ENCODE peak calls at places on chromosomes 13 and 19, in five cellular contexts. K, M, S, V and W are unnamed samples.

GRCh38 chr19:7947939-7948338 is 4.5 kb upstream of the TIMM44 start:
- DNase-seq in K (no peak), M (no peak), S (peak; percentile 22), V (no peak), W (no peak)

GRCh38 chr13:19586904-19587634 is 25.7 kb upstream of the TPTE2 start:
- DNase-seq in K (no peak), M (no peak), S (no peak), V (peak; percentile 55), W (no peak)

GRCh38 chr19:3047307-3048189 is 14.7 kb downstream of the TLE5 start:
- DNase-seq in K (peak; percentile 81), M (peak; percentile 79), S (peak; percentile 93), V (peak; percentile 90), W (peak; percentile 85)

GRCh38 chr13:114020750-114021463 is 47.0 kb upstream of the C13orf46 start:
- DNase-seq in K (no peak), M (no peak), S (no peak), V (no peak), W (no peak)

GRCh38 chr13:84208251-84208650 is 326.0 kb upstream of the SLITRK1 start:
- DNase-seq in K (no peak), M (no peak), S (no peak), V (no peak), W (no peak)

GRCh38 chr13:44165172-44165894 is 208.3 kb upstream of the SERP2 start:
- DNase-seq in K (no peak), M (no peak), S (no peak), V (no peak), W (no peak)

GRCh38 chr13:63396746-63397145 is 1981.1 kb upstream of the PCDH20 start:
- DNase-seq in K (no peak), M (no peak), S (no peak), V (no peak), W (no peak)

GRCh38 chr19:40604647-40605200 is 3.6 kb downstream of the LTBP4 start:
- DNase-seq in K (no peak), M (no peak), S (no peak), V (peak; percentile 86), W (peak; percentile 38)

GRCh38 chr13:40355126-40355719 is 311.2 kb downstream of the FOXO1 start:
- DNase-seq in K (no peak), M (no peak), S (no peak), V (no peak), W (no peak)

GRCh38 chr13:34931572-34931971 is 10.5 kb upstream of the NBEA start:
- DNase-seq in K (no peak), M (no peak), S (no peak), V (peak; percentile 84), W (no peak)

GRCh38 chr19:41064974-41065569 is 23.2 kb upstream of the CYP2A13 start:
- DNase-seq in K (no peak), M (no peak), S (peak; percentile 28), V (peak; percentile 13), W (peak; percentile 54)

GRCh38 chr19:33310606-33311325 is 8.4 kb upstream of the CEBPA start:
- DNase-seq in K (no peak), M (no peak), S (no peak), V (no peak), W (no peak)

GRCh38 chr13:48585456-48585840 is 52.6 kb upstream of the RCBTB2 start:
- DNase-seq in K (peak; percentile 43), M (no peak), S (no peak), V (peak; percentile 85), W (no peak)

GRCh38 chr19:6708346-6708745 is 12.1 kb downstream of the C3 start:
- DNase-seq in K (no peak), M (no peak), S (no peak), V (no peak), W (no peak)

GRCh38 chr13:112727581-112727980 is 37.7 kb downstream of the ATP11A start:
- DNase-seq in K (no peak), M (no peak), S (no peak), V (no peak), W (peak; percentile 30)

GRCh38 chr19:48290341-48290922 is 20.6 kb downstream of the ZNF114 start:
- DNase-seq in K (peak; percentile 51), M (peak; percentile 86), S (peak; percentile 80), V (peak; percentile 66), W (peak; percentile 89)

GRCh38 chr13:49366841-49367240 is 77.0 kb downstream of the CAB39L start:
- DNase-seq in K (no peak), M (no peak), S (no peak), V (peak; percentile 17), W (no peak)

GRCh38 chr13:110268576-110269185 is 38.3 kb downstream of the COL4A1 start:
- DNase-seq in K (no peak), M (peak; percentile 38), S (no peak), V (no peak), W (no peak)

GRCh38 chr19:34482380-34483250 is 1.1 kb downstream of the WTIP start:
- DNase-seq in K (no peak), M (peak; percentile 72), S (peak; percentile 54), V (peak; percentile 43), W (no peak)

GRCh38 chr13:51645154-51645650 is 60.9 kb downstream of the WDFY2 start:
- DNase-seq in K (no peak), M (no peak), S (peak; percentile 96), V (peak; percentile 73), W (no peak)

GRCh38 chr19:41872775-41873647 is 4.1 kb upstream of the CD79A start:
- DNase-seq in K (no peak), M (peak; percentile 92), S (peak; percentile 70), V (peak; percentile 82), W (peak; percentile 94)

GRCh38 chr19:29851769-29852521 is 40.2 kb downstream of the CCNE1 start:
- DNase-seq in K (no peak), M (no peak), S (no peak), V (no peak), W (no peak)

GRCh38 chr19:2532252-2533071 is 56.5 kb downstream of the GADD45B start:
- DNase-seq in K (no peak), M (no peak), S (peak; percentile 88), V (peak; percentile 94), W (no peak)

GRCh38 chr19:34979819-34980640 is 16.0 kb upstream of the ZNF792 start:
- DNase-seq in K (no peak), M (no peak), S (no peak), V (no peak), W (no peak)

GRCh38 chr19:53553865-53554791 is 16.2 kb downstream of the ZNF331 start:
- DNase-seq in K (no peak), M (peak; percentile 47), S (no peak), V (peak; percentile 66), W (no peak)

GRCh38 chr19:23095406-23095805 is 21.4 kb upstream of the ZNF730 start:
- DNase-seq in K (no peak), M (no peak), S (no peak), V (no peak), W (no peak)

GRCh38 chr19:6069268-6069771 is 41.0 kb downstream of the RFX2 start:
- DNase-seq in K (no peak), M (no peak), S (no peak), V (no peak), W (no peak)

GRCh38 chr19:13102666-13103584 is at the start of gene LYL1:
- DNase-seq in K (no peak), M (peak; percentile 77), S (no peak), V (peak; percentile 72), W (peak; percentile 70)

GRCh38 chr19:33226550-33227241 is 1.0 kb upstream of the SLC7A10 start:
- DNase-seq in K (no peak), M (peak; percentile 87), S (peak; percentile 15), V (peak; percentile 23), W (peak; percentile 95)

GRCh38 chr19:4781851-4782250 is 9.7 kb upstream of the FEM1A start:
- DNase-seq in K (no peak), M (no peak), S (peak; percentile 50), V (no peak), W (no peak)

GRCh38 chr19:4775627-4776152 is 15.8 kb upstream of the FEM1A start:
- DNase-seq in K (no peak), M (no peak), S (no peak), V (peak; percentile 99), W (no peak)

GRCh38 chr19:4776436-4777205 is 14.9 kb upstream of the FEM1A start:
- DNase-seq in K (no peak), M (no peak), S (no peak), V (peak; percentile 68), W (no peak)

DNA sequence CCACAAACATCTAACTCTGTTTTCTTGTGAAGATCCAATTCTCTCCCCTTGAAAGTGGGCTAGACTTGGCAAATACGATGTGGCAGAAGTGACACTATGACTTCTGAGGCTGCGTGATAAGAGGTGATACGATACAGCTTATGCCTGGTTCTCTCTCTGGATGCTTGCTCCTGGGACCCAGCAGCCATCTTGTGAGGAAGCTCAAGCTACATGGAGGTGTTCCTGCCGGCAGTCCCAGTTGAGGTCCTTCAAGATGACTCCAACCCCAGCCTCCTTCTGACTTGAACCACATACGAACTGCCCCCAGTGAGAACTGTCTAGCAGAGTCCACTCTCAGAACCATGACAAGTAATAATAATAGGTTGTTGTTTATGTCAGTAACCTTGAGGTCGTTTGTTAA is 10.7 kb upstream of the FEM1A start:
- DNase-seq in K (no peak), M (no peak), S (no peak), V (no peak), W (no peak)
- H2BK12ac ChIP-seq in K (no peak overlapping the region), M (no peak overlapping the region), S (no peak overlapping the region), V (no peak overlapping the region), W (no peak overlapping the region)

GRCh38 chr13:75329097-75329496 is 152.9 kb downstream of the TBC1D4 start:
- DNase-seq in K (no peak), M (no peak), S (no peak), V (peak; percentile 60), W (no peak)

GRCh38 chr13:75321084-75321483 is 160.9 kb downstream of the TBC1D4 start:
- DNase-seq in K (no peak), M (no peak), S (no peak), V (no peak), W (no peak)

GRCh38 chr13:75326173-75327131 is 155.5 kb downstream of the TBC1D4 start:
- DNase-seq in K (no peak), M (no peak), S (peak; percentile 75), V (peak; percentile 31), W (no peak)

GRCh38 chr13:75327132-75327505 is 154.8 kb downstream of the TBC1D4 start:
- DNase-seq in K (no peak), M (no peak), S (no peak), V (no peak), W (no peak)

GRCh38 chr13:75324413-75324940 is 157.5 kb downstream of the TBC1D4 start:
- DNase-seq in K (no peak), M (no peak), S (no peak), V (peak; percentile 21), W (no peak)
- H2BK12ac ChIP-seq in K (no peak overlapping the region), M (no peak overlapping the region), S (no peak overlapping the region), V (no peak overlapping the region), W (no peak overlapping the region)

GRCh38 chr13:94598281-94598680 is 2.3 kb upstream of the TGDS start:
- DNase-seq in K (no peak), M (no peak), S (no peak), V (no peak), W (no peak)
- H2BK12ac ChIP-seq in K (no peak overlapping the region), M (no peak overlapping the region), S (no peak overlapping the region), V (no peak overlapping the region), W (no peak overlapping the region)

DNA sequence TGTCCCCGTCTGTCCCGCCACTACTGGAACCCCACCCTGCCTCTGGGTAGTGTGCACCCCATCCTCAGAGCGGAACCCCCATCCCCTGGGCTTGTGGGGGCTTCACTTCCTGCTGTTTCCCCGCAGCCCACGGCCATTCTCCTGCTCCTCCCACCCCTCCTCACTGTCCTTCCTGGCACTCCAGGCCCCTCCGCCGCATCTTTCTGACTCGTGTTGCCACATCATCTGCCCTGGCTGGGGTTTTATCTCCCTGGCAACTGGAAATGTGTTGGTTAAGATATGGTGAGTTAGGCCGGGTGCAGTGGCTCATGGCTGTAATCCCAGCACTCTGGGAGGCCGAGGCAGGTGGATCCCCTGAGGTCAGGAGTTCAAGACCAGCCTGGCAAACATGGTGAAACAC is 37.3 kb downstream of the KDM4B start:
- DNase-seq in K (no peak), M (no peak), S (peak; percentile 17), V (peak; percentile 24), W (no peak)
- H2BK12ac ChIP-seq in K (no peak overlapping the region), M (no peak overlapping the region), S (no peak overlapping the region), V (no peak overlapping the region), W (no peak overlapping the region)